ENCODE peak calls at places on chromosomes 5 and 9, in four cellular contexts. One of them, this sample, is unnamed.

GRCh38 chr9:89500008-89500407 is 2.1 kb upstream of the SEMA4D start:
- DNase-seq in nephron progenitor cell: no peak
- DNase-seq in AG04449: no peak
- DNase-seq in cardiac muscle cell: no peak
- DNase-seq in this sample: no peak

GRCh38 chr9:38312406-38312805 is 80.1 kb upstream of the ALDH1B1 start:
- DNase-seq in cardiac muscle cell: no peak
- DNase-seq in AG04449: no peak
- DNase-seq in nephron progenitor cell: no peak
- DNase-seq in this sample: no peak

GRCh38 chr9:130711469-130711868 is 17.9 kb downstream of the EXOSC2 start:
- DNase-seq in AG04449: no peak
- DNase-seq in cardiac muscle cell: no peak
- DNase-seq in nephron progenitor cell: no peak
- DNase-seq in this sample: no peak

GRCh38 chr5:96922452-96923244 is 13.2 kb upstream of the LNPEP start:
- DNase-seq in nephron progenitor cell: no peak
- DNase-seq in AG04449: no peak
- DNase-seq in cardiac muscle cell: no peak
- DNase-seq in this sample: no peak

GRCh38 chr5:109105631-109106267 is 304.0 kb downstream of the PJA2 start:
- DNase-seq in cardiac muscle cell: peak; percentile 84
- DNase-seq in AG04449: peak; percentile 73
- DNase-seq in nephron progenitor cell: no peak
- DNase-seq in this sample: no peak

GRCh38 chr5:138981131-138981530 is 106.0 kb upstream of the LRRTM2 start:
- DNase-seq in cardiac muscle cell: peak; percentile 84
- DNase-seq in nephron progenitor cell: no peak
- DNase-seq in AG04449: no peak
- DNase-seq in this sample: no peak

GRCh38 chr9:116460026-116460425 is 227.1 kb upstream of the TRIM32 start:
- DNase-seq in AG04449: no peak
- DNase-seq in nephron progenitor cell: no peak
- DNase-seq in cardiac muscle cell: peak; percentile 73
- DNase-seq in this sample: no peak

GRCh38 chr5:16983022-16983639 is 47.0 kb upstream of the MYO10 start:
- DNase-seq in AG04449: no peak
- DNase-seq in nephron progenitor cell: no peak
- DNase-seq in cardiac muscle cell: peak; percentile 41
- DNase-seq in this sample: no peak

GRCh38 chr5:97929383-97929782 is 746.3 kb upstream of the RIOK2 start:
- DNase-seq in nephron progenitor cell: no peak
- DNase-seq in cardiac muscle cell: no peak
- DNase-seq in AG04449: peak; percentile 9
- DNase-seq in this sample: no peak

GRCh38 chr5:60483046-60483445 is 216.9 kb downstream of the DEPDC1B start:
- DNase-seq in cardiac muscle cell: no peak
- DNase-seq in AG04449: no peak
- DNase-seq in nephron progenitor cell: no peak
- DNase-seq in this sample: no peak

GRCh38 chr5:91126448-91126847 is 256.7 kb downstream of the ARRDC3 start:
- DNase-seq in nephron progenitor cell: no peak
- DNase-seq in AG04449: peak; percentile 75
- DNase-seq in cardiac muscle cell: peak; percentile 70
- DNase-seq in this sample: no peak

GRCh38 chr5:31485376-31486207 is 46.3 kb downstream of the DROSHA start:
- DNase-seq in nephron progenitor cell: no peak
- DNase-seq in cardiac muscle cell: no peak
- DNase-seq in AG04449: no peak
- DNase-seq in this sample: no peak

GRCh38 chr5:76216748-76217147 is 133.6 kb downstream of the SV2C start:
- DNase-seq in cardiac muscle cell: no peak
- DNase-seq in AG04449: no peak
- DNase-seq in nephron progenitor cell: no peak
- DNase-seq in this sample: no peak

GRCh38 chr9:6133346-6134063 is 82.1 kb upstream of the IL33 start:
- DNase-seq in AG04449: no peak
- DNase-seq in cardiac muscle cell: peak; percentile 68
- DNase-seq in nephron progenitor cell: no peak
- DNase-seq in this sample: no peak

GRCh38 chr9:122961139-122961538 is 20.3 kb downstream of the RABGAP1 start:
- DNase-seq in cardiac muscle cell: no peak
- DNase-seq in AG04449: no peak
- DNase-seq in nephron progenitor cell: no peak
- DNase-seq in this sample: no peak

GRCh38 chr5:45454114-45454513 is 242.1 kb downstream of the HCN1 start:
- DNase-seq in cardiac muscle cell: no peak
- DNase-seq in AG04449: no peak
- DNase-seq in nephron progenitor cell: peak; percentile 5
- DNase-seq in this sample: no peak

GRCh38 chr9:1057910-1058309 is 7.8 kb downstream of the DMRT2 start:
- DNase-seq in AG04449: no peak
- DNase-seq in nephron progenitor cell: no peak
- DNase-seq in cardiac muscle cell: no peak
- DNase-seq in this sample: no peak

GRCh38 chr5:96353220-96353619 is 79.8 kb downstream of the PCSK1 start:
- DNase-seq in nephron progenitor cell: no peak
- DNase-seq in cardiac muscle cell: no peak
- DNase-seq in AG04449: no peak
- DNase-seq in this sample: no peak

GRCh38 chr9:6759114-6759977 is 1.6 kb downstream of the KDM4C start:
- DNase-seq in cardiac muscle cell: peak; percentile 87
- DNase-seq in AG04449: no peak
- DNase-seq in nephron progenitor cell: no peak
- DNase-seq in this sample: no peak

GRCh38 chr9:78821126-78821822 is 524.3 kb downstream of the PSAT1 start:
- DNase-seq in cardiac muscle cell: peak; percentile 30
- DNase-seq in AG04449: no peak
- DNase-seq in nephron progenitor cell: no peak
- DNase-seq in this sample: no peak

GRCh38 chr5:91022518-91022917 is 360.6 kb downstream of the ARRDC3 start:
- DNase-seq in cardiac muscle cell: no peak
- DNase-seq in nephron progenitor cell: no peak
- DNase-seq in AG04449: no peak
- DNase-seq in this sample: no peak

GRCh38 chr5:50922942-50923767 is 256.7 kb downstream of the PARP8 start:
- DNase-seq in cardiac muscle cell: peak; percentile 1
- DNase-seq in AG04449: no peak
- DNase-seq in nephron progenitor cell: no peak
- DNase-seq in this sample: no peak
- TF ChIP-seq CTCF in cardiac muscle cell: no peak
- TF ChIP-seq CTCF in AG04449: no peak
- TF ChIP-seq CTCF in nephron progenitor cell: no peak
- TF ChIP-seq CTCF in this sample: no peak

GRCh38 chr9:3760031-3760430 is 234.2 kb upstream of the RFX3 start:
- DNase-seq in AG04449: no peak
- DNase-seq in nephron progenitor cell: peak; percentile 15
- DNase-seq in cardiac muscle cell: no peak
- DNase-seq in this sample: no peak
- TF ChIP-seq CTCF in AG04449: no peak
- TF ChIP-seq CTCF in nephron progenitor cell: no peak
- TF ChIP-seq CTCF in cardiac muscle cell: no peak
- TF ChIP-seq CTCF in this sample: peak; percentile 45

GRCh38 chr5:87368601-87369000 is 44.1 kb downstream of the CCNH start:
- DNase-seq in cardiac muscle cell: no peak
- DNase-seq in AG04449: no peak
- DNase-seq in nephron progenitor cell: no peak
- DNase-seq in this sample: no peak
- TF ChIP-seq CTCF in cardiac muscle cell: no peak
- TF ChIP-seq CTCF in AG04449: no peak
- TF ChIP-seq CTCF in nephron progenitor cell: no peak
- TF ChIP-seq CTCF in this sample: no peak

DNA sequence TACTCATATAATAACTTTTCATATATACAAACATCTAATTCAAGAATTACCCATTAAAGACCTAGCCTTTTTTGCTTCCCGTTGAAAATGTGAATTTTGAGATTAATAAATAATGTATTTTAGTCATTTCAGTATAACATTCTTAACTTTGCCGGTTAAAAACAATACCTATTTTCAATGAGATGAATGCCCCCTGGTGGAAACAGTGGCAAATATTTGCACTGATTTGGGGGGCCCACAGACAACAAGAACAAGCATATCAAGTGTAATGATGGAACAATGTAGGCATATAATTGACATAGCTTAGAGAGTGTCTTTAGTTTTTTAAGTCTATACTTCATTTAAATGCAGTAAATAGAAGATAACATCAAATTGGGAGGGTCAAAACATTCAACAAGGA is 111.9 kb downstream of the NTRK2 start:
- DNase-seq in nephron progenitor cell: peak; percentile 12
- DNase-seq in AG04449: no peak
- DNase-seq in cardiac muscle cell: peak; percentile 16
- DNase-seq in this sample: no peak
- TF ChIP-seq CTCF in nephron progenitor cell: peak; percentile 51
- TF ChIP-seq CTCF in AG04449: peak; percentile 30
- TF ChIP-seq CTCF in cardiac muscle cell: peak; percentile 36
- TF ChIP-seq CTCF in this sample: peak; percentile 58

GRCh38 chr5:174167080-174167910 is 121.8 kb downstream of the NSG2 start:
- DNase-seq in AG04449: no peak
- DNase-seq in cardiac muscle cell: no peak
- DNase-seq in nephron progenitor cell: no peak
- DNase-seq in this sample: no peak

GRCh38 chr5:174176511-174176910 is 131.0 kb downstream of the NSG2 start:
- DNase-seq in AG04449: no peak
- DNase-seq in nephron progenitor cell: no peak
- DNase-seq in cardiac muscle cell: peak; percentile 25
- DNase-seq in this sample: no peak

GRCh38 chr5:174175869-174176268 is 130.4 kb downstream of the NSG2 start:
- DNase-seq in nephron progenitor cell: no peak
- DNase-seq in AG04449: no peak
- DNase-seq in cardiac muscle cell: no peak
- DNase-seq in this sample: no peak

GRCh38 chr5:174173766-174174165 is 128.3 kb downstream of the NSG2 start:
- DNase-seq in nephron progenitor cell: no peak
- DNase-seq in cardiac muscle cell: no peak
- DNase-seq in AG04449: no peak
- DNase-seq in this sample: no peak

DNA sequence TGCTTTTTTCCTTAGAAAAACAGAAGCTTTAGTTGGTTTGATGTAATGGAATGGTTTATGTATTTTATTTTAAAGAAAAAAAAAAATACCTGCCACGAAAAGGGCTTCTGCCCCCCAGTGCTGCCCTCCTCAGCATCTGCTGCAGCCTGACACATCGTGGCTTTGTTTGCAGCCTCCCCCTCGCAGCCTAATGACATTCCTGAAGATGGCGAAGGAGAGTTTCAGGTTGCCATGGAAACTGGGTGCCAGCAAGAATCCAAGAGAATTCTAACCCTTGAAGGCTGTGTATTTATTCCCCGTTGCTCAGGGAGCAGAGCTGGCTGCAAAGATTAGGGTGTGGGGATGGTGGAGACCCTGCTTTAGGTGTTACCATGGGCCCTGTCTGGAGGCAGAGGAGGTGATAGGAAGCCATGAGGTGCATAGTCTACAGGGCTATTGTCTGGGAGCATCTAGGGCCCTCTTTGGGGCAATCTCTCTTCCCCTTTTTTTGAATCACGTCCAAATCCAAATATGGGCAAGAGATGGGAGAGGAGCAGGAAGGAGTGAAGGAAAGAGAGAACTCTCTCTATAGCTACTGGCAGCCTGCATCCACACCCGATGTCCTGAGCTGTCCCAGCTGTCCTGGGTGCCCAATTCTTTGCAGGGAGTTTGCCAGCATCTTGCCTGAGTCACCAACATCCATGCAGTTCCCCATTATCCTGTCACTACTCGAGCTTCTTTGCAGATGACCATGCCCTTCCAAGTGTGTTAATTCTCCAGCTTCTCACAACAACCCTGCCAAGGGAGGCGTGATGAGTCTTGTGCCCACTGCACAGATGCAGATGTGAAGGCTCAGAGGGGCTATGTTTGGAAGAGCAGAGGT is 126.8 kb downstream of the NSG2 start:
- DNase-seq in nephron progenitor cell: peak; percentile 48
- DNase-seq in AG04449: no peak
- DNase-seq in cardiac muscle cell: no peak
- DNase-seq in this sample: peak; percentile 32
- TF ChIP-seq CTCF in nephron progenitor cell: no peak
- TF ChIP-seq CTCF in AG04449: no peak
- TF ChIP-seq CTCF in cardiac muscle cell: no peak
- TF ChIP-seq CTCF in this sample: no peak

GRCh38 chr9:136274786-136275654 is 28.9 kb downstream of the CCDC187 start:
- DNase-seq in AG04449: no peak
- DNase-seq in cardiac muscle cell: no peak
- DNase-seq in nephron progenitor cell: no peak
- DNase-seq in this sample: no peak
- TF ChIP-seq CTCF in AG04449: no peak
- TF ChIP-seq CTCF in cardiac muscle cell: no peak
- TF ChIP-seq CTCF in nephron progenitor cell: no peak
- TF ChIP-seq CTCF in this sample: no peak

DNA sequence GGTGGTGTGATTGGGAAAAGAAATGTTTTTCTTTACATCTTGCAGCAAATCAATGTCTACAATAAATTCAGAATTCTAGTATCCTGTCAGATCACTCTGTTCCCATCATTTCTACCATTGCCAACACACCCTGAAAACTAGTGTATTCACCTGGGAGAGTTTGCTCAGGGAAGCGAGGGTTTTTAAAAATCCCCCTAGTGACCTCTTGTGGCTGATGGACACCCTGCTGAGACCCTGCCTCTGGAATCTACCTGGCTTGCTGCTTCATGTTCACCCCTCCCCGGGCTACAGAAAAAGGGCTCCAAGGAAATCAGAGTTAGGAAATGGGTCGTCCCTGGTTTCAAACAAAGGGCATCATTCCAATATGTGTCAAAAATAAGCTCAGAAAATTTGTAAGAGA is 21.4 kb upstream of the ALDOB start:
- DNase-seq in nephron progenitor cell: no peak
- DNase-seq in cardiac muscle cell: no peak
- DNase-seq in AG04449: no peak
- DNase-seq in this sample: no peak
- TF ChIP-seq CTCF in nephron progenitor cell: no peak
- TF ChIP-seq CTCF in cardiac muscle cell: no peak
- TF ChIP-seq CTCF in AG04449: no peak
- TF ChIP-seq CTCF in this sample: no peak

GRCh38 chr5:126544087-126544740 is 50.8 kb downstream of the ALDH7A1 start:
- DNase-seq in nephron progenitor cell: peak; percentile 19
- DNase-seq in AG04449: no peak
- DNase-seq in cardiac muscle cell: peak; percentile 52
- DNase-seq in this sample: peak; percentile 26
- TF ChIP-seq CTCF in nephron progenitor cell: peak; percentile 43
- TF ChIP-seq CTCF in AG04449: peak; percentile 45
- TF ChIP-seq CTCF in cardiac muscle cell: peak; percentile 61
- TF ChIP-seq CTCF in this sample: peak; percentile 68